ENCODE peak calls at places on chromosomes 2 and 18, in five cellular contexts. M is cardiac fibroblast, B is fibroblast of the aortic adventitia, H is pancreas, Q is HL-60. F is an unnamed sample.

GRCh38 chr18:7921938-7922587 is 354.9 kb downstream of the PTPRM start:
- DNase-seq in B (peak; percentile 50), Q (no peak), M (peak; percentile 80), H (no peak), F (peak; percentile 52)

GRCh38 chr2:177148477-177149154 is 64.0 kb upstream of the HNRNPA3 start:
- DNase-seq in B (peak; percentile 68), M (peak; percentile 70), H (peak; percentile 85), Q (peak; percentile 70), F (peak; percentile 59)

GRCh38 chr2:65061146-65061909 is 5.1 kb downstream of the CEP68 start:
- DNase-seq in B (no peak), M (no peak), H (no peak), Q (no peak), F (no peak)

GRCh38 chr2:205474746-205475145 is 207.6 kb upstream of the NRP2 start:
- DNase-seq in Q (no peak), B (peak; percentile 68), M (peak; percentile 21), H (no peak), F (peak; percentile 68)

GRCh38 chr2:33014268-33014667 is 67.5 kb downstream of the LTBP1 start:
- DNase-seq in Q (no peak), M (no peak), B (no peak), H (no peak), F (no peak)

GRCh38 chr2:40430741-40431599 is 20.9 kb downstream of the SLC8A1 start:
- DNase-seq in M (no peak), H (no peak), B (peak; percentile 47), Q (no peak), F (peak; percentile 45)

GRCh38 chr18:77127769-77128671 is 4.6 kb downstream of the MBP start:
- DNase-seq in Q (peak; percentile 95), H (no peak), B (peak; percentile 97), M (peak; percentile 91), F (peak; percentile 96)

GRCh38 chr18:13141209-13141608 is 77.4 kb upstream of the LDLRAD4 start:
- DNase-seq in Q (no peak), H (no peak), M (no peak), B (no peak), F (no peak)

GRCh38 chr2:75007819-75008218 is 49.4 kb downstream of the POLE4 start:
- DNase-seq in H (no peak), M (no peak), Q (no peak), B (no peak), F (no peak)

GRCh38 chr18:71443726-71444480 is 1100.2 kb downstream of the CBLN2 start:
- DNase-seq in Q (no peak), H (no peak), M (peak; percentile 63), B (peak; percentile 93), F (no peak)

GRCh38 chr18:79924814-79925655 is 26.4 kb downstream of the SLC66A2 start:
- DNase-seq in Q (no peak), B (no peak), H (peak; percentile 75), M (no peak), F (no peak)

GRCh38 chr2:239235311-239235710 is 165.5 kb downstream of the HDAC4 start:
- DNase-seq in B (no peak), H (no peak), M (no peak), Q (no peak), F (no peak)

GRCh38 chr2:10911291-10912075 is at the start of gene KCNF1:
- DNase-seq in Q (no peak), H (no peak), M (peak; percentile 66), B (peak; percentile 50), F (peak; percentile 47)

GRCh38 chr2:240392084-240392947 is 43.1 kb upstream of the GPC1 start:
- DNase-seq in Q (no peak), M (peak; percentile 32), H (peak; percentile 52), B (no peak), F (peak; percentile 56)

GRCh38 chr18:26700728-26701127 is 152.4 kb upstream of the KCTD1 start:
- DNase-seq in M (no peak), B (no peak), Q (no peak), H (no peak), F (no peak)

GRCh38 chr18:26702023-26702422 is 153.7 kb upstream of the KCTD1 start:
- DNase-seq in H (no peak), M (no peak), B (no peak), Q (peak; percentile 46), F (no peak)

GRCh38 chr18:26697186-26697585 is 148.8 kb upstream of the KCTD1 start:
- DNase-seq in M (no peak), H (no peak), B (no peak), Q (no peak), F (no peak)

GRCh38 chr18:26700201-26700600 is 151.8 kb upstream of the KCTD1 start:
- DNase-seq in Q (peak; percentile 37), M (no peak), B (no peak), H (no peak), F (no peak)

DNA sequence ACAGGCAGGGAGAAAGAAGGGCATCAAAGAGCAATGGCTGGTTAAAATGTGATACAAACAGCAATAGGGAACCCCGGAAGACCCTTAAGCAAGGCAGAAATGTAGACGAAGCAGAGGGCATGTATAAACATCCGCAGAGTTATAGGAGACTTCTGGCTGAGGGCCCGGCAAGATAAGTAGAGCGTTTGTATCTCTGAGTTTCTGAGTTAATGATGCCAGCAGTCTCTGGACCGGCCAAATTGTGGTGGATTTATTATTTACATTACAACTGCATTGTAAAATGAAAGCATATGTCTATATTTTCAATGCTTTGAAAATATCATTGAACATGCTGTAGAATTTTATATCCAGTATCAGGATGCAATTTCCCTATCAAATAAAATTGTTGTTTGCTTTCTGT is 148.0 kb upstream of the KCTD1 start:
- DNase-seq in B (no peak), M (peak; percentile 6), Q (no peak), H (no peak), F (no peak)
- H3K4me3 ChIP-seq in B (no peak overlapping the region), M (no peak overlapping the region), Q (no peak overlapping the region), H (no peak overlapping the region), F (no peak overlapping the region)

GRCh38 chr2:101341901-101342624 is 33.6 kb upstream of the RNF149 start:
- DNase-seq in B (peak; percentile 82), H (peak; percentile 91), Q (peak; percentile 69), M (peak; percentile 81), F (peak; percentile 63)

GRCh38 chr2:101337877-101338276 is 29.4 kb upstream of the RNF149 start:
- DNase-seq in Q (no peak), M (peak; percentile 31), B (peak; percentile 32), H (no peak), F (peak; percentile 22)

GRCh38 chr2:101341421-101341820 is 32.9 kb upstream of the RNF149 start:
- DNase-seq in B (no peak), H (no peak), Q (no peak), M (no peak), F (no peak)

GRCh38 chr2:101339236-101339865 is 30.9 kb upstream of the RNF149 start:
- DNase-seq in H (no peak), M (no peak), Q (no peak), B (no peak), F (no peak)

DNA sequence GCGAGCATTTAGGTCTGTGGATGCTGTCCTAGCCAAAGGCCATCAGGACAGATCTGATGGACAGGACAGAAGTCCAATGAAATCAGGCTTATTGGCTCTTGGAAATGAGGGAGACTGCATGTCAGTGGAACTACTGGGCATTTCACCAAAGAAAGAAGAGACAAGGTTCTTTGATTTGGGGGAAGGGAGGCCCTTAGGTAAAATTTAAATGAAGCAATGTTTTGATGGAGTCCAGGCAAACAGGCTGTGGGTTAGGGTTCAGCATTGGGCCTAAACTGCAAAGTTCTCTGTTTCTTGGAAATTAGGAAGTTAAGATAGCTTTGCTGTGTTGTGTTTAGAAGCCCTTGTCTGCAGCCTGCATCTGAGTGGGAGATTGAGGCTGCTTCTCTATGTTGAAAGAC is 31.6 kb upstream of the RNF149 start:
- DNase-seq in M (peak; percentile 29), Q (peak; percentile 24), B (peak; percentile 27), H (no peak), F (peak; percentile 23)
- TF ChIP-seq CTCF in M (no peak), Q (no peak), B (no peak), H (no peak), F (no peak)

DNA sequence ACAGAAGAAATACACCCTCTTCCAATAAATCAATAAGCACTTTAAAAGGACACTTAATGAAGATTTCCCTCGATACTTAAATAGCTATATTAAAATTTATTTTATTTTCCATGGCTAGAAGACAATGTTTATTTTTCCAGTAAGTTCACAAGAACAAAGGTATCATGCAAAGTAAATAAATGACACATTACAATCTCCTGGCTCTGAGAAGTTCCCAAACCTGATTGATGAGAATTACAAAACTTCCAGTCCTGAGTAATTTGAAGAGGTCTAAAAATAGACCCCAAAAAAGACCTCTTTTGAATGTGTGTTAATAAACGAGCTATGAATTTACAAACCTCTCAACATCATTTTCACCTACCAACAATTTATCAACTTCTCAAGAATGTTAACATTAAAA is 1.5 kb upstream of the PEX13 start:
- DNase-seq in Q (no peak), H (no peak), B (no peak), M (no peak), F (no peak)
- H3K4me3 ChIP-seq in Q (peak overlapping the region; percentile 79), H (peak overlapping the region; percentile 62), B (peak overlapping the region; percentile 94), M (no peak overlapping the region), F (no peak overlapping the region)

GRCh38 chr2:179991344-179991743 is 15.8 kb downstream of the CWC22 start:
- DNase-seq in H (no peak), Q (no peak), B (no peak), M (peak; percentile 17), F (peak; percentile 9)
- TF ChIP-seq CTCF in H (no peak), Q (no peak), B (no peak), M (peak; percentile 16), F (peak; percentile 37)

GRCh38 chr2:189178726-189179606 is 595 bp downstream of the COL5A2 start:
- DNase-seq in B (peak; percentile 87), M (peak; percentile 90), Q (no peak), H (no peak), F (peak; percentile 81)

GRCh38 chr2:189177441-189177840 is 2.1 kb downstream of the COL5A2 start:
- DNase-seq in Q (no peak), B (no peak), H (no peak), M (no peak), F (peak; percentile 46)

GRCh38 chr2:189175869-189176431 is 3.6 kb downstream of the COL5A2 start:
- DNase-seq in B (peak; percentile 45), M (no peak), Q (no peak), H (no peak), F (no peak)

GRCh38 chr2:189179607-189179979 is at the start of gene COL5A2:
- DNase-seq in B (peak; percentile 94), Q (no peak), H (no peak), M (peak; percentile 96), F (peak; percentile 93)

GRCh38 chr2:189178007-189178406 is 1.6 kb downstream of the COL5A2 start:
- DNase-seq in Q (no peak), B (peak; percentile 73), M (peak; percentile 62), H (no peak), F (peak; percentile 44)
- H3K4me3 ChIP-seq in Q (no peak overlapping the region), B (peak overlapping the region; percentile 89), M (peak overlapping the region; percentile 75), H (no peak overlapping the region), F (peak overlapping the region; percentile 76)